ENCODE peak calls at places on chromosome 1, in four cellular contexts. One of them, this sample, is unnamed.

GRCh38 chr1:153789478-153790148 is 14.4 kb downstream of the SLC27A3 start:
- DNase-seq in endodermal cell: peak; percentile 49
- DNase-seq in astrocyte: no peak
- DNase-seq in MM.1S: peak; percentile 26
- DNase-seq in this sample: no peak

GRCh38 chr1:41038110-41038509 is 16.6 kb upstream of the SLFNL1 start:
- DNase-seq in astrocyte: no peak
- DNase-seq in endodermal cell: peak; percentile 66
- DNase-seq in MM.1S: no peak
- DNase-seq in this sample: no peak

GRCh38 chr1:6253380-6253779 is 7.5 kb downstream of the GPR153 start:
- DNase-seq in astrocyte: no peak
- DNase-seq in MM.1S: no peak
- DNase-seq in endodermal cell: no peak
- DNase-seq in this sample: no peak

GRCh38 chr1:68230901-68231626 is 1.3 kb downstream of the WLS start:
- DNase-seq in MM.1S: peak; percentile 6
- DNase-seq in endodermal cell: peak; percentile 62
- DNase-seq in astrocyte: no peak
- DNase-seq in this sample: no peak

GRCh38 chr1:1255627-1256026 is 9.1 kb upstream of the C1QTNF12 start:
- DNase-seq in MM.1S: no peak
- DNase-seq in endodermal cell: no peak
- DNase-seq in astrocyte: no peak
- DNase-seq in this sample: no peak

GRCh38 chr1:48823161-48823560 is 46.5 kb upstream of the BEND5 start:
- DNase-seq in astrocyte: no peak
- DNase-seq in endodermal cell: no peak
- DNase-seq in MM.1S: no peak
- DNase-seq in this sample: no peak

GRCh38 chr1:165793951-165794350 is 25.3 kb upstream of the TMCO1 start:
- DNase-seq in MM.1S: no peak
- DNase-seq in astrocyte: no peak
- DNase-seq in endodermal cell: no peak
- DNase-seq in this sample: no peak

GRCh38 chr1:57489342-57490036 is 65.6 kb upstream of the DAB1 start:
- DNase-seq in astrocyte: peak; percentile 88
- DNase-seq in MM.1S: no peak
- DNase-seq in endodermal cell: no peak
- DNase-seq in this sample: no peak

GRCh38 chr1:36778773-36779172 is 255.5 kb downstream of the GRIK3 start:
- DNase-seq in MM.1S: no peak
- DNase-seq in endodermal cell: no peak
- DNase-seq in astrocyte: no peak
- DNase-seq in this sample: no peak

GRCh38 chr1:198335663-198336062 is 178.9 kb downstream of the NEK7 start:
- DNase-seq in endodermal cell: no peak
- DNase-seq in astrocyte: no peak
- DNase-seq in MM.1S: no peak
- DNase-seq in this sample: no peak

GRCh38 chr1:168610111-168610510 is 33.7 kb downstream of the XCL1 start:
- DNase-seq in MM.1S: no peak
- DNase-seq in astrocyte: no peak
- DNase-seq in endodermal cell: no peak
- DNase-seq in this sample: no peak

GRCh38 chr1:80054129-80054528 is 1047.6 kb upstream of the ADGRL4 start:
- DNase-seq in MM.1S: no peak
- DNase-seq in endodermal cell: no peak
- DNase-seq in astrocyte: peak; percentile 98
- DNase-seq in this sample: no peak

GRCh38 chr1:205480349-205481278 is 23.9 kb upstream of the CDK18 start:
- DNase-seq in endodermal cell: peak; percentile 75
- DNase-seq in MM.1S: peak; percentile 52
- DNase-seq in astrocyte: no peak
- DNase-seq in this sample: no peak

GRCh38 chr1:2528966-2529750 is 905 bp downstream of the HES5 start:
- DNase-seq in endodermal cell: peak; percentile 92
- DNase-seq in astrocyte: no peak
- DNase-seq in MM.1S: no peak
- DNase-seq in this sample: no peak

GRCh38 chr1:53517821-53518352 is 58.7 kb downstream of the DMRTB1 start:
- DNase-seq in MM.1S: no peak
- DNase-seq in endodermal cell: no peak
- DNase-seq in astrocyte: no peak
- DNase-seq in this sample: no peak

GRCh38 chr1:55214214-55214902 is 806 bp downstream of the USP24 start:
- DNase-seq in endodermal cell: peak; percentile 87
- DNase-seq in astrocyte: no peak
- DNase-seq in MM.1S: no peak
- DNase-seq in this sample: no peak

GRCh38 chr1:31335007-31335406 is 37.9 kb downstream of the FABP3 start:
- DNase-seq in astrocyte: peak; percentile 8
- DNase-seq in endodermal cell: peak; percentile 48
- DNase-seq in MM.1S: peak; percentile 51
- DNase-seq in this sample: peak; percentile 2

GRCh38 chr1:240188139-240188538 is 96.5 kb downstream of the FMN2 start:
- DNase-seq in MM.1S: no peak
- DNase-seq in astrocyte: no peak
- DNase-seq in endodermal cell: no peak
- DNase-seq in this sample: no peak

GRCh38 chr1:179108644-179109043 is 26.8 kb downstream of the TOR3A start:
- DNase-seq in endodermal cell: no peak
- DNase-seq in MM.1S: no peak
- DNase-seq in astrocyte: no peak
- DNase-seq in this sample: no peak

GRCh38 chr1:25973610-25974355 is 24.1 kb downstream of the PAFAH2 start:
- DNase-seq in MM.1S: no peak
- DNase-seq in endodermal cell: no peak
- DNase-seq in astrocyte: no peak
- DNase-seq in this sample: no peak

GRCh38 chr1:109361649-109362048 is 36.1 kb downstream of the SORT1 start:
- DNase-seq in endodermal cell: no peak
- DNase-seq in MM.1S: no peak
- DNase-seq in astrocyte: peak; percentile 16
- DNase-seq in this sample: no peak

GRCh38 chr1:14745815-14746214 is 147.3 kb downstream of the KAZN start:
- DNase-seq in astrocyte: no peak
- DNase-seq in endodermal cell: no peak
- DNase-seq in MM.1S: no peak
- DNase-seq in this sample: no peak

GRCh38 chr1:94100129-94100784 is 20.7 kb downstream of the ABCA4 start:
- DNase-seq in astrocyte: no peak
- DNase-seq in endodermal cell: no peak
- DNase-seq in MM.1S: no peak
- DNase-seq in this sample: no peak

GRCh38 chr1:51192213-51192843 is 43.7 kb upstream of the RNF11 start:
- DNase-seq in endodermal cell: peak; percentile 83
- DNase-seq in astrocyte: peak; percentile 51
- DNase-seq in MM.1S: peak; percentile 70
- DNase-seq in this sample: peak; percentile 63

GRCh38 chr1:96355961-96356360 is 365.6 kb upstream of the PTBP2 start:
- DNase-seq in MM.1S: no peak
- DNase-seq in astrocyte: no peak
- DNase-seq in endodermal cell: no peak
- DNase-seq in this sample: no peak

GRCh38 chr1:24321712-24322635 is 2.8 kb downstream of the GRHL3 start:
- DNase-seq in endodermal cell: peak; percentile 87
- DNase-seq in astrocyte: peak; percentile 87
- DNase-seq in MM.1S: peak; percentile 98
- DNase-seq in this sample: peak; percentile 98

GRCh38 chr1:150009604-150010387 is 730 bp downstream of the OTUD7B start:
- DNase-seq in endodermal cell: peak; percentile 72
- DNase-seq in astrocyte: peak; percentile 91
- DNase-seq in MM.1S: peak; percentile 25
- DNase-seq in this sample: no peak

GRCh38 chr1:28392027-28392652 is 22.6 kb downstream of the PHACTR4 start:
- DNase-seq in endodermal cell: no peak
- DNase-seq in MM.1S: no peak
- DNase-seq in astrocyte: peak; percentile 93
- DNase-seq in this sample: no peak

GRCh38 chr1:8602471-8603219 is 214.8 kb downstream of the RERE start:
- DNase-seq in astrocyte: no peak
- DNase-seq in MM.1S: peak; percentile 66
- DNase-seq in endodermal cell: no peak
- DNase-seq in this sample: no peak
- H3K9ac ChIP-seq in astrocyte: no peak overlapping the region
- H3K9ac ChIP-seq in MM.1S: peak overlapping the region; percentile 24
- H3K9ac ChIP-seq in endodermal cell: no peak overlapping the region
- H3K9ac ChIP-seq in this sample: peak overlapping the region; percentile 95

DNA sequence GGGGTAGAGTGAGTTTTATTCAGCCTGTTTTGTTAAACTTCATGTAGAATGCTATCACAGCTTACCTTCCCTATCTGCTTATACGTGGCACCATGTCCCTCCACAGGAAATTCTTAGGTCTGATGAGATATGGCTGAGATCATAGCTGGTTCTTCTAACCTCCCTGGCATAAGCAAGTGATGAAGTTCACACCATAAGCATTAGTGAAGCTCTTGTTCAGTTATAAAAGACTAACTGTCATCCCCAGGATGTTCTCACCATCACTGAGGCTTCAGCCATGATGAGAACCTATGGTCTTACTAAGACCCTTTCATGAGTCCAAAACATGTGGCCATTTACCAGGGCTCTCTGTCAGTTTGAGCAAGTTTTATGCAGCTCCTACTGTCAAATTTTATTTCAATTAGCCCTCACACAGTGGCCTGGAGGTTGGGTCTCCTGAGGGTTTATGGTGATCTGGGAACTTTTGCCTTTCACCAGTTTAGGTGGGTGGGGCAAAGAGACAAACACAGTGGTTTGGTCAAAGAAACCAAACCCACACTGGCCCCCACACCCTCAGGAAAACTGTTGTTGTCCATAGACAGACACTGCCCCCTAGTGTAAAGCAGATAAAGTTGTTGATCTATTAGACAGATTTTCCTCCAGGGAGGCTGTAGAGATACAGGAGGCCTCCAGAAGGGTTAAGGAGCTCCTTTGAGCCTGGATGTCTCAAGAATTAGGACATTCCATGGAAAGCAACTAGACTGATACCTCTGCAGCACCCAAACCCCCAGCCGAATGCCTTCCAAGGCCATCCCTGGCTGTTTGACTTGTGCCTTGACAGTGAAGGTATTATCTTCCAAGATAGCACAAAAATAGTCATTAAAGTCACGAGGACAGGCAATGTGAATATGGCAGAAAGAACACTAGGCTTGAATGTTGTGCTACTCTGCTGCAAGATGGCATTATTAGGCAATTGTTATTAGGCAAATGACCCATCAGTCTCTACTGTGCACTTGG is 5.0 kb downstream of the SLC22A15 start:
- DNase-seq in astrocyte: peak; percentile 9
- DNase-seq in MM.1S: peak; percentile 17
- DNase-seq in endodermal cell: peak; percentile 85
- DNase-seq in this sample: no peak
- H3K4me3 ChIP-seq in astrocyte: no peak overlapping the region
- H3K4me3 ChIP-seq in MM.1S: no peak overlapping the region
- H3K4me3 ChIP-seq in endodermal cell: no peak overlapping the region
- H3K4me3 ChIP-seq in this sample: no peak overlapping the region

DNA sequence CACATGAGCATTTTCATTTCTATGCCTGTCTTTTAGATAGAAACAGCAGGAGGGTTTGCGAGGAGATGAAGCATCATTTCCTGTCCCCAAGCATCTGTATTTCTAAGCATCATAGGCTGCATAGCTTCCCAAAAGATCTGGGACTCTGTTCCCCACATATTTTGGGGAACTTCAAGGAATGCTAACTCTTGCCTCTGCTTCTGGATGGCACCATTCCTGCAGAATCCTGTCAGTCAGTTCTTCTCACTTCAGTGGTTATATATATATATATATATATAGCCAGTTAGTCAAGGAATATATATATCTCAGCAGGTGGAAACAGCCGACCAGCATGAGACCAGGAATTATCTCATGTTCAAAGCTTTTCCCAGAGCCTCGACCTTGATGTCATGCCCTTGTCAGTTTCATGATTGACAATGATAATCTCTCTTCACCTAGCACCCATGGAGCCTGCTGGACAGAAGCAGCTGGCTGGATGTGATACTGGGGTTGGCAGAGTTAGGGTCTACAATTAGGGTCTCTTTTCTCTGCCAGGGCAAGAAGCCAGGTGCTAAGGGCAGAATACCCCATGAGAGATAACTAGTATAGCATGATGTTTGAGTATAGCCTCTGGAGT is 2.4 kb downstream of the PFKFB2 start:
- DNase-seq in MM.1S: no peak
- DNase-seq in endodermal cell: no peak
- DNase-seq in astrocyte: no peak
- DNase-seq in this sample: no peak
- H3K27ac ChIP-seq in MM.1S: no peak overlapping the region
- H3K27ac ChIP-seq in endodermal cell: no peak overlapping the region
- H3K27ac ChIP-seq in astrocyte: no peak overlapping the region
- H3K27ac ChIP-seq in this sample: no peak overlapping the region

DNA sequence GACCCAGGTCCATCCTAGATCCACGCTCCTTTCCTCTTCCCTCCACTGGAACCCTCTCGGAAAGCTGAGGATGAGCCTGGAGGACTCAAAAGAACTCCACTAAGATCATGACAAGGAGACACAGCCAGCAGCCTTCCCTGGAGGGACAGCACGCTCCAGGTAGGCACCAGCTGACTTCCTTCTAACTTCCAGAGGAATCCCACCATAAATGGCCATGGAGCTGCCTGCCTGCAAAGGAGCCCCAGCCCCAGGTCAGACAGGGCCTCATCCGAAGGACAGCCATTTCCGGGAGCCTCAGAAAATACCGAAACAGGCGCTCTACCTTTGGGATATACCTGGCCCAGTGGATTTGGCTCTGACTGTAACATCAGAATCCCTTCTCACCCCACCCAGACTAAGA is 4.1 kb downstream of the SH3BP5L start:
- DNase-seq in endodermal cell: no peak
- DNase-seq in MM.1S: no peak
- DNase-seq in astrocyte: no peak
- DNase-seq in this sample: no peak
- H3K9ac ChIP-seq in endodermal cell: no peak overlapping the region
- H3K9ac ChIP-seq in MM.1S: peak overlapping the region; percentile 61
- H3K9ac ChIP-seq in astrocyte: peak overlapping the region; percentile 99
- H3K9ac ChIP-seq in this sample: no peak overlapping the region

GRCh38 chr1:119712342-119713038 is 756 bp downstream of the PHGDH start:
- DNase-seq in astrocyte: peak; percentile 81
- DNase-seq in MM.1S: peak; percentile 30
- DNase-seq in endodermal cell: peak; percentile 95
- DNase-seq in this sample: no peak

GRCh38 chr1:119715542-119715941 is 3.8 kb downstream of the PHGDH start:
- DNase-seq in endodermal cell: peak; percentile 59
- DNase-seq in MM.1S: no peak
- DNase-seq in astrocyte: peak; percentile 6
- DNase-seq in this sample: no peak

GRCh38 chr1:119713039-119713537 is 1.4 kb downstream of the PHGDH start:
- DNase-seq in astrocyte: peak; percentile 26
- DNase-seq in MM.1S: no peak
- DNase-seq in endodermal cell: peak; percentile 70
- DNase-seq in this sample: no peak

GRCh38 chr1:119714583-119714982 is 2.8 kb downstream of the PHGDH start:
- DNase-seq in MM.1S: no peak
- DNase-seq in endodermal cell: peak; percentile 48
- DNase-seq in astrocyte: no peak
- DNase-seq in this sample: no peak

GRCh38 chr1:119713538-119714456 is 2.1 kb downstream of the PHGDH start:
- DNase-seq in MM.1S: no peak
- DNase-seq in astrocyte: peak; percentile 22
- DNase-seq in endodermal cell: peak; percentile 81
- DNase-seq in this sample: no peak
- H3K4me3 ChIP-seq in MM.1S: peak overlapping the region; percentile 89
- H3K4me3 ChIP-seq in astrocyte: peak overlapping the region; percentile 58
- H3K4me3 ChIP-seq in endodermal cell: peak overlapping the region; percentile 99
- H3K4me3 ChIP-seq in this sample: peak overlapping the region; percentile 94

This sample was measured in SK-N-MC.